ENCODE peak calls at places on chromosome 2, in six cellular contexts. Z, J, U, C, X and D are unnamed samples.

GRCh38 chr2:208147759-208148158 is 1.8 kb upstream of the CRYGB start:
- DNase-seq in Z (no peak), J (no peak), U (no peak), C (no peak), X (no peak), D (no peak)

GRCh38 chr2:241869087-241869961 is at the start of gene RTP5:
- DNase-seq in Z (no peak), J (no peak), U (no peak), C (no peak), X (no peak), D (no peak)

GRCh38 chr2:180130403-180130802 is 123.3 kb upstream of the CWC22 start:
- DNase-seq in Z (peak; percentile 50), J (no peak), U (no peak), C (no peak), X (no peak), D (peak; percentile 41)

GRCh38 chr2:126029316-126029715 is 626.6 kb upstream of the GYPC start:
- DNase-seq in Z (no peak), J (no peak), U (no peak), C (no peak), X (no peak), D (no peak)

GRCh38 chr2:228613133-228613532 is 431.6 kb upstream of the SPHKAP start:
- DNase-seq in Z (peak; percentile 93), J (no peak), U (no peak), C (no peak), X (no peak), D (peak; percentile 98)

GRCh38 chr2:226699321-226699720 is 100.3 kb downstream of the IRS1 start:
- DNase-seq in Z (peak; percentile 63), J (no peak), U (no peak), C (peak; percentile 91), X (no peak), D (peak; percentile 23)

GRCh38 chr2:230877737-230878598 is 13.2 kb downstream of the ITM2C start:
- DNase-seq in Z (no peak), J (no peak), U (no peak), C (no peak), X (no peak), D (no peak)

GRCh38 chr2:5748391-5748790 is 56.2 kb downstream of the SOX11 start:
- DNase-seq in Z (no peak), J (no peak), U (no peak), C (no peak), X (no peak), D (no peak)

GRCh38 chr2:212692466-212692865 is 153.9 kb upstream of the ERBB4 start:
- DNase-seq in Z (no peak), J (no peak), U (no peak), C (no peak), X (no peak), D (no peak)

GRCh38 chr2:36371963-36372391 is 16.4 kb downstream of the CRIM1 start:
- DNase-seq in Z (peak; percentile 97), J (no peak), U (no peak), C (no peak), X (no peak), D (peak; percentile 64)

GRCh38 chr2:51225377-51225776 is 193.4 kb upstream of the NRXN1 start:
- DNase-seq in Z (no peak), J (no peak), U (no peak), C (no peak), X (no peak), D (no peak)

GRCh38 chr2:88087073-88087472 is 19.4 kb downstream of the SMYD1 start:
- DNase-seq in Z (no peak), J (no peak), U (no peak), C (no peak), X (no peak), D (no peak)

GRCh38 chr2:50591021-50591420 is 440.9 kb downstream of the NRXN1 start:
- DNase-seq in Z (no peak), J (no peak), U (no peak), C (no peak), X (no peak), D (no peak)

GRCh38 chr2:157182834-157183396 is 74.6 kb upstream of the GALNT5 start:
- DNase-seq in Z (peak; percentile 93), J (peak; percentile 73), U (no peak), C (no peak), X (no peak), D (peak; percentile 95)

GRCh38 chr2:239813261-239814135 is 211.6 kb downstream of the NDUFA10 start:
- DNase-seq in Z (no peak), J (no peak), U (no peak), C (no peak), X (no peak), D (no peak)